ENCODE peak calls at places on chromosomes 5 and 9, in four cellular contexts. J, T, M and P are unnamed samples.

GRCh38 chr5:72760259-72760658 is 56.2 kb upstream of the TNPO1 start:
- DNase-seq in T (peak; percentile 50), J (no peak), M (no peak), P (no peak)

GRCh38 chr9:76414656-76415055 is 20.4 kb upstream of the RFK start:
- DNase-seq in T (peak; percentile 70), J (no peak), M (no peak), P (no peak)

GRCh38 chr9:132753593-132753880 is 83.3 kb downstream of the GTF3C4 start:
- DNase-seq in T (no peak), J (no peak), M (no peak), P (no peak)

GRCh38 chr5:41815663-41816062 is 54.6 kb downstream of the OXCT1 start:
- DNase-seq in J (no peak), M (no peak), T (no peak), P (no peak)

GRCh38 chr5:154757647-154758406 is 2.6 kb downstream of the LARP1 start:
- DNase-seq in J (peak; percentile 28), T (peak; percentile 53), M (no peak), P (peak; percentile 36)

GRCh38 chr9:90059436-90059835 is 454.6 kb downstream of the GADD45G start:
- DNase-seq in M (no peak), J (no peak), T (no peak), P (no peak)

GRCh38 chr5:52007230-52007858 is 624.1 kb downstream of the ISL1 start:
- DNase-seq in M (peak; percentile 47), J (no peak), T (peak; percentile 28), P (peak; percentile 46)

GRCh38 chr9:113228130-113228665 is 6.9 kb downstream of the SLC31A1 start:
- DNase-seq in J (no peak), T (no peak), M (no peak), P (no peak)

GRCh38 chr9:83937861-83938455 is 16.7 kb upstream of the KIF27 start:
- DNase-seq in J (no peak), M (peak; percentile 80), T (peak; percentile 81), P (peak; percentile 76)

GRCh38 chr5:7983433-7983832 is 114.5 kb downstream of the MTRR start:
- DNase-seq in J (no peak), M (no peak), T (no peak), P (no peak)

GRCh38 chr5:181133083-181133482 is 2.1 kb upstream of the OR2V1 start:
- DNase-seq in M (no peak), J (no peak), T (no peak), P (no peak)

GRCh38 chr5:84383816-84384603 is 670 bp downstream of the EDIL3 start:
- DNase-seq in T (peak; percentile 42), J (no peak), M (no peak), P (peak; percentile 39)

GRCh38 chr5:67935908-67936573 is 279.5 kb upstream of the PIK3R1 start:
- DNase-seq in M (no peak), T (no peak), J (no peak), P (no peak)

GRCh38 chr5:176784218-176785165 is 25.9 kb upstream of the UNC5A start:
- DNase-seq in T (peak; percentile 90), M (no peak), J (no peak), P (no peak)

GRCh38 chr5:150000990-150001659 is 586 bp downstream of the HMGXB3 start:
- DNase-seq in J (peak; percentile 34), T (peak; percentile 68), M (peak; percentile 39), P (no peak)

GRCh38 chr5:7881816-7882215 is 12.9 kb downstream of the MTRR start:
- DNase-seq in J (no peak), T (no peak), M (no peak), P (no peak)

GRCh38 chr5:137070521-137070920 is 428.6 kb downstream of the SPOCK1 start:
- DNase-seq in T (no peak), M (no peak), J (no peak), P (no peak)

GRCh38 chr9:89667730-89668129 is 62.9 kb downstream of the GADD45G start:
- DNase-seq in T (no peak), M (no peak), J (no peak), P (no peak)

GRCh38 chr9:91515074-91515687 is 91.5 kb upstream of the NFIL3 start:
- DNase-seq in T (peak; percentile 66), M (no peak), J (no peak), P (no peak)

GRCh38 chr5:9361835-9362234 is 184.0 kb downstream of the SEMA5A start:
- DNase-seq in J (no peak), T (peak; percentile 81), M (peak; percentile 68), P (peak; percentile 87)

GRCh38 chr5:139495644-139496435 is 13.3 kb upstream of the STING1 start:
- DNase-seq in M (peak; percentile 45), T (peak; percentile 92), J (no peak), P (peak; percentile 38)

GRCh38 chr5:177447611-177448243 is 1.1 kb downstream of the PRR7 start:
- DNase-seq in T (peak; percentile 93), M (peak; percentile 48), J (no peak), P (no peak)

GRCh38 chr5:104952876-104953275 is 1390.3 kb upstream of the NUDT12 start:
- DNase-seq in T (no peak), M (no peak), J (no peak), P (no peak)

GRCh38 chr5:140342287-140342686 is 4.1 kb downstream of the HBEGF start:
- DNase-seq in T (no peak), M (peak; percentile 98), J (no peak), P (peak; percentile 96)

GRCh38 chr5:170159101-170159698 is 53.5 kb downstream of the FOXI1 start:
- DNase-seq in M (no peak), T (peak; percentile 88), J (no peak), P (no peak)

GRCh38 chr5:109956884-109957283 is 267.2 kb downstream of the MAN2A1 start:
- DNase-seq in T (no peak), J (no peak), M (no peak), P (no peak)

GRCh38 chr5:79297661-79298060 is 61.7 kb downstream of the JMY start:
- DNase-seq in T (no peak), M (peak; percentile 4), J (no peak), P (no peak)

GRCh38 chr9:4994166-4994890 is 9.3 kb downstream of the JAK2 start:
- DNase-seq in T (no peak), J (no peak), M (no peak), P (no peak)

GRCh38 chr5:126519637-126520592 is 75.1 kb downstream of the ALDH7A1 start:
- DNase-seq in J (no peak), M (peak; percentile 8), T (no peak), P (no peak)

GRCh38 chr5:107459637-107460036 is 211.1 kb downstream of the EFNA5 start:
- DNase-seq in M (no peak), J (no peak), T (no peak), P (no peak)

GRCh38 chr5:10704949-10705621 is 55.9 kb downstream of the DAP start:
- DNase-seq in J (no peak), M (peak; percentile 60), T (peak; percentile 94), P (peak; percentile 88)

GRCh38 chr5:30994170-30994569 is 199.3 kb upstream of the CDH6 start:
- DNase-seq in J (no peak), T (no peak), M (no peak), P (no peak)

GRCh38 chr9:116899337-116900006 is 212.4 kb downstream of the TRIM32 start:
- DNase-seq in T (peak; percentile 76), J (no peak), M (no peak), P (no peak)